ENCODE peak calls at places on chromosomes 12 and 14, in nine cellular contexts. P, A, R, D, T, M, Q, Y and N are unnamed samples.

GRCh38 chr12:88451254-88451653 is 129.0 kb downstream of the KITLG start:
- DNase-seq in P (no peak), A (no peak), R (no peak), D (no peak), T (no peak), M (no peak), Q (no peak), Y (no peak), N (no peak)

GRCh38 chr12:127987199-127987901 is 279.6 kb upstream of the TMEM132C start:
- DNase-seq in P (no peak), A (no peak), R (no peak), D (no peak), T (no peak), M (no peak), Q (no peak), Y (peak; percentile 2), N (no peak)

GRCh38 chr12:109654357-109654756 is 59.3 kb upstream of the FAM222A start:
- DNase-seq in P (no peak), A (no peak), R (no peak), D (no peak), T (peak; percentile 70), M (no peak), Q (no peak), Y (no peak), N (no peak)

GRCh38 chr12:55932546-55932919 is 1.6 kb downstream of the DGKA start:
- DNase-seq in P (no peak), A (no peak), R (no peak), D (peak; percentile 50), T (peak; percentile 44), M (no peak), Q (no peak), Y (peak; percentile 57), N (no peak)

GRCh38 chr12:132873724-132874123 is 13.7 kb downstream of the CHFR start:
- DNase-seq in P (no peak), A (no peak), R (no peak), D (no peak), T (no peak), M (no peak), Q (no peak), Y (no peak), N (no peak)

GRCh38 chr12:79546461-79547043 is 144.2 kb downstream of the PAWR start:
- DNase-seq in P (no peak), A (no peak), R (no peak), D (no peak), T (no peak), M (no peak), Q (peak; percentile 39), Y (peak; percentile 17), N (no peak)

GRCh38 chr14:102789349-102789748 is 12.1 kb downstream of the TRAF3 start:
- DNase-seq in P (no peak), A (no peak), R (no peak), D (no peak), T (no peak), M (no peak), Q (no peak), Y (no peak), N (no peak)

GRCh38 chr14:64983439-64984310 is 3.0 kb upstream of the FNTB start:
- DNase-seq in P (no peak), A (peak; percentile 15), R (no peak), D (peak; percentile 69), T (peak; percentile 65), M (no peak), Q (peak; percentile 80), Y (peak; percentile 78), N (no peak)

GRCh38 chr14:100438678-100439592 is 115.8 kb downstream of the SLC25A47 start:
- DNase-seq in P (no peak), A (peak; percentile 83), R (no peak), D (peak; percentile 47), T (no peak), M (peak; percentile 45), Q (no peak), Y (peak; percentile 68), N (peak; percentile 36)

GRCh38 chr12:96445743-96446655 is 43.4 kb upstream of the CFAP54 start:
- DNase-seq in P (no peak), A (no peak), R (no peak), D (peak; percentile 97), T (no peak), M (peak; percentile 36), Q (no peak), Y (peak; percentile 100), N (no peak)

GRCh38 chr12:52212701-52213540 is 20.1 kb upstream of the KRT7 start:
- DNase-seq in P (peak; percentile 7), A (no peak), R (no peak), D (no peak), T (no peak), M (no peak), Q (no peak), Y (no peak), N (no peak)

GRCh38 chr12:52213541-52214420 is 19.3 kb upstream of the KRT7 start:
- DNase-seq in P (no peak), A (peak; percentile 87), R (no peak), D (peak; percentile 78), T (peak; percentile 82), M (no peak), Q (peak; percentile 87), Y (peak; percentile 85), N (no peak)

GRCh38 chr12:52216107-52216506 is 16.9 kb upstream of the KRT7 start:
- DNase-seq in P (no peak), A (no peak), R (no peak), D (no peak), T (no peak), M (no peak), Q (no peak), Y (no peak), N (no peak)

GRCh38 chr12:52215587-52216031 is 17.4 kb upstream of the KRT7 start:
- DNase-seq in P (peak; percentile 24), A (peak; percentile 60), R (no peak), D (peak; percentile 39), T (peak; percentile 74), M (peak; percentile 29), Q (no peak), Y (no peak), N (no peak)

GRCh38 chr12:52214421-52214802 is 18.6 kb upstream of the KRT7 start:
- DNase-seq in P (no peak), A (no peak), R (no peak), D (no peak), T (no peak), M (no peak), Q (no peak), Y (no peak), N (no peak)
- TF ChIP-seq CTCF in P (no peak), A (peak; percentile 27), R (no peak), D (peak; percentile 45), T (peak; percentile 52), M (no peak), Q (peak; percentile 31), Y (no peak), N (no peak)

DNA sequence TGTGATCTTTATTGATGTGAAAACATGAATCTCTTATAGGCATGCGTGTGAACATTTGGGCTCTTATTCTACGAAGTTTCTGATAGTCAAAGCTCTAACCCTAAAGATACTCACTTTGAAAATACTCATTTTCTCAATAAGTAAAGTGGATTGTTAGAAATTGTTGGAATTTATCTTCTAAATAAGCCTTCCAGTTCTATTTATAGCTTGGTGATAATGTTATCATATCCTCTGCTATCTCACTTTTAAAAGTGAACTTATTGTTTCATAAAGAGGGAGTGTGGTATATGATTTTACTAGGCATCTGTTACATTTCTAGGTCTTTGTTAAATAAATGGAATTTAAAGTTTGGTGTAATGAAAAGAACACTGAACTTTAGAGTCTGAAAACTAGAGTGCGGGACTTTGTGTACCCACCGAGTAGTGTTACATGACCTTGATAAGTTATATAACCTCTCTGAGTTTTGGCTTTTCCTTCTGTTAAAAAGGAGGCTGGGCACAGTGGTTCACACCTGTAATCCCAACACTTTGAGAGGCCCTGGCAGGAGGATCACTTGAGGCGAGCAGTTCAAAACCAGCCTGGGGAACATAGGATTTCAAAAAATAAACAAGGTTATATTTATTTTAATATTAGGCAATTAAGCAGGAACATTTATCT is 13.6 kb downstream of the USP15 start:
- DNase-seq in P (no peak), A (no peak), R (no peak), D (no peak), T (no peak), M (no peak), Q (no peak), Y (no peak), N (no peak)
- H3K4me3 ChIP-seq in P (no peak overlapping the region), A (no peak overlapping the region), R (no peak overlapping the region), D (no peak overlapping the region), T (no peak overlapping the region), M (no peak overlapping the region), Q (no peak overlapping the region), Y (no peak overlapping the region), N (no peak overlapping the region)

GRCh38 chr12:93805736-93806141 is 128.6 kb downstream of the CRADD start:
- DNase-seq in P (no peak), A (no peak), R (no peak), D (no peak), T (no peak), M (no peak), Q (no peak), Y (no peak), N (no peak)

GRCh38 chr12:93802293-93802692 is 125.1 kb downstream of the CRADD start:
- DNase-seq in P (no peak), A (no peak), R (no peak), D (no peak), T (no peak), M (no peak), Q (no peak), Y (no peak), N (no peak)

GRCh38 chr12:93804392-93805179 is 127.4 kb downstream of the CRADD start:
- DNase-seq in P (no peak), A (no peak), R (no peak), D (no peak), T (no peak), M (no peak), Q (no peak), Y (no peak), N (no peak)

GRCh38 chr12:93803408-93803807 is 126.2 kb downstream of the CRADD start:
- DNase-seq in P (no peak), A (no peak), R (no peak), D (peak; percentile 88), T (no peak), M (no peak), Q (no peak), Y (peak; percentile 75), N (no peak)

DNA sequence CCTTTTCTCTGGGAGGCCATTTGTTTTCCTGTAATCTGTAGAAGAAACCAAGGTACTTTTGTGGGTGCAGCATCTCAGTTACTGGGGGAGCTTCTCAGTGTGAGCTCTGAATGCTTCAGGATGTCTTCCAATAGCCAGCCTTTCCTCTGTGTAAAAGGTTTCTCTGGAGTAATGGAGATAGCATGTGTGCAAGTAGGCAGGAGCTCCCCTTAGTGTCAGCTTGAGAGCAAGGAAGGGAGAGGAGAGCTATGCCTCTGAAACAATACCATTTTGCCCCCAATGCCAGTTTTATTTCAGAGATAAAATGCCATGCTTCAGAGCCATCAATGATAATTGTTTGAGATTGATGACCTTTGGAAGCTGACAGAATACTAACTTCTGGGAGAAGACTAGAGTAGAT is 125.5 kb downstream of the CRADD start:
- DNase-seq in P (no peak), A (no peak), R (no peak), D (peak; percentile 77), T (no peak), M (no peak), Q (peak; percentile 21), Y (peak; percentile 48), N (no peak)
- TF ChIP-seq CTCF in P (no peak), A (peak; percentile 39), R (no peak), D (peak; percentile 56), T (peak; percentile 45), M (peak; percentile 27), Q (no peak), Y (peak; percentile 33), N (no peak)

DNA sequence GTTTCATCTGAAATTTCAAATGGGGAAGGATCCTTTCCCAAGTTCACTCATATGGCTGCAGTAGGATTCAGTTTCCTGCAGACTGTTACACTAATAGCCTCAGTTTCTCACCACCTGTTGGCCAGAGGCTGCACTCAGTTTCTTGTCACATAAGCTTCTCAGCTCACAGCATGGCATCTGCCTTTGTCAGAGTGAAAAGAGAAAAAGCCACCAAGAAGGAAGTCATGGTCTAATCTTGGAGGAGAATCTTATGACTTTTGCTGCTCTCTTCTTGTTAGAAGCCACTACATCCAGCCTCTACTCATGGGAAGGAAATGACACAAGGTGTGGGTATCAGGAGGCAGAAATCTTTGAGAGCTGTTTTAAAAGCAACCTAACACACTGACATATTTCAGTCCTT is 39.4 kb upstream of the BTG1 start:
- DNase-seq in P (no peak), A (no peak), R (no peak), D (no peak), T (no peak), M (no peak), Q (no peak), Y (no peak), N (no peak)
- H3K4me3 ChIP-seq in P (no peak overlapping the region), A (no peak overlapping the region), R (no peak overlapping the region), D (no peak overlapping the region), T (no peak overlapping the region), M (no peak overlapping the region), Q (no peak overlapping the region), Y (no peak overlapping the region), N (no peak overlapping the region)